ENCODE peak calls at places on chromosomes 12 and 14, in six cellular contexts. A is H1, S is IMR-90, T is GM12878, W is K562, L is SK-N-SH. K is an unnamed sample.

GRCh38 chr12:117143008-117143532 is 43.9 kb upstream of the TESC start:
- DNase-seq in L (peak; percentile 37), W (no peak), T (no peak), A (no peak), S (peak; percentile 83), K (peak; percentile 95)

GRCh38 chr12:91877022-91877421 is 268.6 kb downstream of the BTG1 start:
- DNase-seq in L (no peak), S (peak; percentile 40), T (peak; percentile 20), A (no peak), W (no peak), K (no peak)

GRCh38 chr12:46177842-46178608 is 90.8 kb downstream of the SLC38A1 start:
- DNase-seq in S (no peak), T (peak; percentile 58), W (no peak), A (no peak), L (no peak), K (no peak)

GRCh38 chr12:20150835-20151234 is 217.5 kb upstream of the PDE3A start:
- DNase-seq in W (no peak), T (no peak), L (peak; percentile 2), S (no peak), A (no peak), K (no peak)

GRCh38 chr12:94618995-94619695 is 31.2 kb downstream of the TMCC3 start:
- DNase-seq in W (no peak), S (peak; percentile 93), L (no peak), T (no peak), A (no peak), K (no peak)

GRCh38 chr12:91189526-91189925 is 6.9 kb upstream of the DCN start:
- DNase-seq in T (no peak), A (no peak), W (no peak), L (no peak), S (peak; percentile 65), K (no peak)

GRCh38 chr12:103336940-103337339 is 158.8 kb downstream of the C12orf42 start:
- DNase-seq in W (no peak), L (no peak), T (no peak), A (no peak), S (no peak), K (no peak)

GRCh38 chr12:57672801-57673200 is 21.1 kb upstream of the OS9 start:
- DNase-seq in A (no peak), W (no peak), S (no peak), T (no peak), L (no peak), K (no peak)

GRCh38 chr12:90979019-90979418 is 24.0 kb upstream of the CCER1 start:
- DNase-seq in L (no peak), T (no peak), S (no peak), W (no peak), A (no peak), K (no peak)

GRCh38 chr12:89475203-89475990 is 49.2 kb downstream of the GALNT4 start:
- DNase-seq in W (no peak), S (peak; percentile 30), A (no peak), T (no peak), L (no peak), K (no peak)

GRCh38 chr12:124607681-124608425 is 40.4 kb upstream of the NCOR2 start:
- DNase-seq in A (no peak), W (no peak), T (no peak), S (no peak), L (no peak), K (no peak)

GRCh38 chr12:83434600-83434999 is 747.9 kb downstream of the TMTC2 start:
- DNase-seq in S (no peak), W (no peak), A (no peak), T (no peak), L (no peak), K (no peak)

GRCh38 chr14:89228921-89229639 is 188.0 kb downstream of the FOXN3 start:
- DNase-seq in L (no peak), S (no peak), W (no peak), A (no peak), T (no peak), K (no peak)

GRCh38 chr12:49888461-49889151 is 15.1 kb downstream of the FAIM2 start:
- DNase-seq in L (no peak), T (no peak), W (no peak), S (no peak), A (no peak), K (no peak)

GRCh38 chr12:4446335-4446734 is 720 bp upstream of the FGF6 start:
- DNase-seq in W (no peak), S (no peak), L (no peak), T (no peak), A (no peak), K (no peak)

GRCh38 chr12:95736631-95737030 is 53.9 kb downstream of the NTN4 start:
- DNase-seq in W (no peak), L (no peak), S (peak; percentile 47), T (no peak), A (no peak), K (no peak)

GRCh38 chr12:96882862-96883261 is 24.2 kb upstream of the NEDD1 start:
- DNase-seq in S (peak; percentile 94), T (no peak), W (no peak), A (no peak), L (no peak), K (no peak)

GRCh38 chr14:56694609-56695008 is 115.0 kb downstream of the TMEM260 start:
- DNase-seq in W (no peak), T (no peak), A (no peak), S (no peak), L (no peak), K (no peak)

GRCh38 chr14:57865450-57866198 is at the start of gene SLC35F4:
- DNase-seq in T (no peak), S (no peak), W (peak; percentile 19), L (peak; percentile 22), A (peak; percentile 64), K (peak; percentile 5)

GRCh38 chr14:100168515-100168914 is 9.1 kb upstream of the DEGS2 start:
- DNase-seq in S (no peak), A (no peak), T (no peak), L (no peak), W (peak; percentile 45), K (no peak)

GRCh38 chr12:95681210-95681765 is 109.3 kb downstream of the NTN4 start:
- DNase-seq in S (no peak), W (no peak), L (no peak), T (no peak), A (no peak), K (no peak)

GRCh38 chr14:88249266-88249665 is 73.8 kb downstream of the KCNK10 start:
- DNase-seq in T (no peak), W (no peak), A (no peak), S (no peak), L (no peak), K (no peak)

GRCh38 chr12:54341901-54342300 is 17.0 kb downstream of the COPZ1 start:
- DNase-seq in S (peak; percentile 67), L (no peak), W (no peak), A (no peak), T (no peak), K (no peak)

GRCh38 chr12:54340845-54341244 is 15.9 kb downstream of the COPZ1 start:
- DNase-seq in W (no peak), A (no peak), L (no peak), S (no peak), T (no peak), K (no peak)

GRCh38 chr12:54338682-54339296 is 13.9 kb downstream of the COPZ1 start:
- DNase-seq in T (no peak), A (no peak), L (no peak), W (no peak), S (peak; percentile 56), K (no peak)

GRCh38 chr12:54337854-54338650 is 13.1 kb downstream of the COPZ1 start:
- DNase-seq in W (peak; percentile 47), A (no peak), T (no peak), L (no peak), S (peak; percentile 63), K (no peak)

DNA sequence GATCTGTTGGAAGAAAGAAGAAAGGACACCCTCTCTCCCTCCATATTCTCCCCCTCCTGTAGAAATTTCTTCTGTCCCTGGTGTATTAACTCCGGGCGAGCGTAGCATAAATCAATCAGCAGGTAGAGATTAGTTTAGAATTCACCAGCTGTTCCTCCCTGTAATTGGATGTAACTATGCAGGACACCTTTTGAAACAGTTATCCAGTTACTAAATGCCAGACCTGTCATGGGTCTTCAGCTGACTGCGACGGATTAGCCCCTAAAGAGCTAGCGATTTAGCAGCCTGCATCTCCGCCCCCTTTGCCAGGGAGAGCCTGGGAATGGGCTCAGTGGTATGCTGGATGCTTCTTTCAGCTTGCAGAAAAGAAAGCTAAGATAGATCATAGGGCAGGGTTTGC is 16.4 kb downstream of the COPZ1 start:
- DNase-seq in S (no peak), T (no peak), L (no peak), A (no peak), W (no peak), K (no peak)
- TF ChIP-seq RAD21 in S (no peak), T (no peak), L (no peak), A (no peak), W (no peak), K (no peak)

GRCh38 chr12:77122661-77123060 is 57.3 kb upstream of the E2F7 start:
- DNase-seq in W (no peak), T (no peak), L (no peak), A (no peak), S (peak; percentile 35), K (no peak)
- TF ChIP-seq USF2 in W (no peak), T (no peak), L (no peak), A (no peak), S (no peak), K (no peak)

GRCh38 chr14:105918496-105919262 is 392.3 kb downstream of the TMEM121 start:
- DNase-seq in W (no peak), T (no peak), L (no peak), S (no peak), A (no peak), K (no peak)
- TF ChIP-seq RAD21 in W (no peak), T (no peak), L (no peak), S (no peak), A (no peak), K (no peak)

GRCh38 chr14:79749051-79749450 is 462.3 kb downstream of the DIO2 start:
- DNase-seq in L (no peak), A (no peak), W (no peak), T (no peak), S (no peak), K (no peak)
- TF ChIP-seq USF2 in L (no peak), A (no peak), W (no peak), T (no peak), S (no peak), K (no peak)

GRCh38 chr12:77152623-77153193 is 87.3 kb upstream of the E2F7 start:
- DNase-seq in W (no peak), L (no peak), A (no peak), T (no peak), S (peak; percentile 56), K (no peak)
- TF ChIP-seq RAD21 in W (peak; percentile 36), L (peak; percentile 68), A (peak; percentile 79), T (peak; percentile 36), S (peak; percentile 76), K (peak; percentile 56)

DNA sequence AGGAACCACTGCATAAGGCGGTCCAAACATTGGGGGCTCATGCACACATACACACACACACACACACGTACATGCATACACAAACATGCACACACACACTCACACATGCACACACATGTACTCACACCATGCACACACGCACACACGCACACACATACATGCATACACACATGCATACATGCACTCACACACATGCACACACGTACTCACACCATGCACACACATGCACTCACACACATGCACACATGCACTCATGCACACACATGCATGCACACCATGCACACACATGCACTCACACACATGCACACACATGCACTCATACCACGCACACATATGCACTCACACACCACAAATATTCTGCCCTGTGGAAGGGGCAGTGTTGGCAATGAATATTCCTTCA is 22.1 kb downstream of the OAS2 start:
- DNase-seq in W (no peak), S (no peak), A (no peak), L (no peak), T (no peak), K (no peak)
- TF ChIP-seq USF2 in W (no peak), S (no peak), A (no peak), L (no peak), T (no peak), K (no peak)